ENCODE peak calls at places on chromosomes 6 and 20, in four cellular contexts. S is Peyer's patch, T is lower leg skin, I is A549. N is an unnamed sample.

GRCh38 chr6:117167520-117168271 is 97.7 kb upstream of the VGLL2 start:
- DNase-seq in S (no peak), T (no peak), I (no peak), N (peak; percentile 19)

GRCh38 chr20:38498909-38499308 is 26.3 kb downstream of the RALGAPB start:
- DNase-seq in S (no peak), T (no peak), I (no peak), N (no peak)

GRCh38 chr6:71082033-71082620 is 125.3 kb upstream of the B3GAT2 start:
- DNase-seq in S (no peak), T (no peak), I (no peak), N (no peak)

GRCh38 chr6:151276112-151276745 is 36.5 kb downstream of the AKAP12 start:
- DNase-seq in S (no peak), T (no peak), I (no peak), N (no peak)

GRCh38 chr6:85250586-85251216 is 199.2 kb upstream of the NT5E start:
- DNase-seq in S (no peak), T (no peak), I (no peak), N (no peak)

GRCh38 chr6:39093167-39093708 is 21.7 kb downstream of the SAYSD1 start:
- DNase-seq in S (no peak), T (no peak), I (no peak), N (no peak)

GRCh38 chr6:84462697-84463096 is 235.3 kb upstream of the CEP162 start:
- DNase-seq in S (no peak), T (no peak), I (no peak), N (no peak)

GRCh38 chr6:7140631-7141366 is 33.0 kb downstream of the RREB1 start:
- DNase-seq in S (peak; percentile 95), T (peak; percentile 98), I (peak; percentile 76), N (peak; percentile 90)

GRCh38 chr6:136927313-136927712 is 5.2 kb downstream of the SLC35D3 start:
- DNase-seq in S (no peak), T (no peak), I (peak; percentile 32), N (peak; percentile 26)

GRCh38 chr20:13412806-13413445 is 191.9 kb downstream of the ISM1 start:
- DNase-seq in S (no peak), T (no peak), I (no peak), N (no peak)

GRCh38 chr6:144659202-144659731 is 374.1 kb downstream of the UTRN start:
- DNase-seq in S (no peak), T (no peak), I (no peak), N (peak; percentile 31)

GRCh38 chr20:46558511-46558959 is 8.1 kb upstream of the OCSTAMP start:
- DNase-seq in S (no peak), T (no peak), I (peak; percentile 59), N (no peak)

GRCh38 chr6:37584654-37585522 is 85.2 kb upstream of the CCDC167 start:
- DNase-seq in S (no peak), T (no peak), I (no peak), N (no peak)

GRCh38 chr6:12238191-12238590 is 52.0 kb upstream of the EDN1 start:
- DNase-seq in S (no peak), T (no peak), I (no peak), N (no peak)

GRCh38 chr20:43955244-43956191 is 40.9 kb downstream of the TOX2 start:
- DNase-seq in S (peak; percentile 45), T (no peak), I (peak; percentile 66), N (no peak)

GRCh38 chr20:43949741-43950618 is 35.3 kb downstream of the TOX2 start:
- DNase-seq in S (peak; percentile 57), T (no peak), I (no peak), N (no peak)

GRCh38 chr20:43954704-43955243 is 40.1 kb downstream of the TOX2 start:
- DNase-seq in S (no peak), T (no peak), I (no peak), N (no peak)

GRCh38 chr20:43957392-43957791 is 42.7 kb downstream of the TOX2 start:
- DNase-seq in S (no peak), T (no peak), I (no peak), N (no peak)

GRCh38 chr20:43953919-43954617 is 39.4 kb downstream of the TOX2 start:
- DNase-seq in S (peak; percentile 34), T (no peak), I (no peak), N (no peak)
- TF ChIP-seq CTCF in S (no peak), T (no peak), I (no peak), N (no peak)

GRCh38 chr6:114167583-114168576 is 174.9 kb downstream of the HS3ST5 start:
- DNase-seq in S (no peak), T (no peak), I (no peak), N (no peak)
- TF ChIP-seq POLR2A in S (no peak), T (no peak), I (no peak), N (no peak)

DNA sequence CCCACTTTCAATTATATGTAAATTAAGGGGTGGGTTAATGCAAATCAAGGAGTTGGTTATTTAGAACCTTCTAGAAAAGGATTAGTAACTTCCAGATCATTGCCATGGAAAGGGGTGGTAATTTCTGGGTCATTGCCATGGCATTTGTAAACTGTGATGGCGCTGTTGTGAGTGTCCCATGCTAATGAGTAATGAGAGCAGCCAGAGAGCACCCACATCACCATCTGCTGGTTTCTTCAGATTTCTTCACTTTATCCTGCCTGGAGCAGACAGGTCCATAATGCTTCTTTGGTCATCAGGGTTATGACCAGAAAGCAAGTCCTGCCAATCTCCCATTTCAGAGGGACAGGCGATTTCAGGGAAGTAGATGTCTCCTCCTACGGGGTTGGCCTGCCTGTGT is 311.3 kb upstream of the CNR1 start:
- DNase-seq in S (no peak), T (no peak), I (no peak), N (no peak)
- TF ChIP-seq CTCF in S (no peak), T (no peak), I (no peak), N (no peak)

GRCh38 chr6:2891768-2892170 is 11.3 kb downstream of the SERPINB9 start:
- DNase-seq in S (peak; percentile 57), T (no peak), I (no peak), N (no peak)
- TF ChIP-seq POLR2A in S (no peak), T (no peak), I (no peak), N (no peak)

GRCh38 chr6:118252474-118252873 is 295.6 kb upstream of the PLN start:
- DNase-seq in S (no peak), T (no peak), I (no peak), N (no peak)
- TF ChIP-seq CTCF in S (no peak), T (no peak), I (no peak), N (no peak)

N was measured in body of pancreas.